ENCODE peak calls at places on chromosomes 3 and 15, in seven cellular contexts. One of them, this sample, is unnamed.

GRCh38 chr3:193040836-193041672 is 123.4 kb upstream of the MB21D2 start:
- DNase-seq in OCI-LY7: peak
- DNase-seq in iPS DF 6.9: no peak
- DNase-seq in mesothelial cell of epicardium: no peak
- DNase-seq in activated gamma-delta T cell treated with Interleukin-2 at 50 U/mL for 16 hours: no peak
- DNase-seq in RCC 7860: peak
- DNase-seq in epithelial cell of esophagus: peak
- DNase-seq in this sample: no peak

GRCh38 chr15:72369964-72370363 is 5.8 kb downstream of the HEXA start:
- DNase-seq in OCI-LY7: no peak
- DNase-seq in iPS DF 6.9: no peak
- DNase-seq in RCC 7860: no peak
- DNase-seq in epithelial cell of esophagus: peak
- DNase-seq in mesothelial cell of epicardium: no peak
- DNase-seq in activated gamma-delta T cell treated with Interleukin-2 at 50 U/mL for 16 hours: no peak
- DNase-seq in this sample: no peak

GRCh38 chr3:144556392-144556791 is 584.8 kb downstream of the DIPK2A start:
- DNase-seq in epithelial cell of esophagus: no peak
- DNase-seq in OCI-LY7: no peak
- DNase-seq in RCC 7860: no peak
- DNase-seq in mesothelial cell of epicardium: no peak
- DNase-seq in iPS DF 6.9: no peak
- DNase-seq in activated gamma-delta T cell treated with Interleukin-2 at 50 U/mL for 16 hours: no peak
- DNase-seq in this sample: no peak

GRCh38 chr3:126512026-126512425 is 5.5 kb downstream of the UROC1 start:
- DNase-seq in iPS DF 6.9: no peak
- DNase-seq in mesothelial cell of epicardium: no peak
- DNase-seq in OCI-LY7: no peak
- DNase-seq in activated gamma-delta T cell treated with Interleukin-2 at 50 U/mL for 16 hours: no peak
- DNase-seq in RCC 7860: no peak
- DNase-seq in epithelial cell of esophagus: no peak
- DNase-seq in this sample: peak

GRCh38 chr3:71064288-71064975 is 519.1 kb downstream of the FOXP1 start:
- DNase-seq in RCC 7860: peak
- DNase-seq in epithelial cell of esophagus: peak
- DNase-seq in activated gamma-delta T cell treated with Interleukin-2 at 50 U/mL for 16 hours: peak
- DNase-seq in OCI-LY7: peak
- DNase-seq in iPS DF 6.9: no peak
- DNase-seq in mesothelial cell of epicardium: no peak
- DNase-seq in this sample: peak

GRCh38 chr15:89401636-89402252 is 67.1 kb upstream of the POLG start:
- DNase-seq in activated gamma-delta T cell treated with Interleukin-2 at 50 U/mL for 16 hours: no peak
- DNase-seq in mesothelial cell of epicardium: no peak
- DNase-seq in iPS DF 6.9: no peak
- DNase-seq in epithelial cell of esophagus: peak
- DNase-seq in OCI-LY7: no peak
- DNase-seq in RCC 7860: peak
- DNase-seq in this sample: no peak

GRCh38 chr3:127002195-127003174 is 19.6 kb downstream of the PLXNA1 start:
- DNase-seq in mesothelial cell of epicardium: peak
- DNase-seq in activated gamma-delta T cell treated with Interleukin-2 at 50 U/mL for 16 hours: no peak
- DNase-seq in iPS DF 6.9: peak
- DNase-seq in epithelial cell of esophagus: peak
- DNase-seq in OCI-LY7: peak
- DNase-seq in RCC 7860: peak
- DNase-seq in this sample: peak

GRCh38 chr15:99425666-99426301 is 140.0 kb upstream of the MEF2A start:
- DNase-seq in RCC 7860: no peak
- DNase-seq in OCI-LY7: no peak
- DNase-seq in mesothelial cell of epicardium: no peak
- DNase-seq in epithelial cell of esophagus: peak
- DNase-seq in iPS DF 6.9: no peak
- DNase-seq in activated gamma-delta T cell treated with Interleukin-2 at 50 U/mL for 16 hours: no peak
- DNase-seq in this sample: peak

GRCh38 chr3:86814918-86815655 is 175.9 kb downstream of the VGLL3 start:
- DNase-seq in activated gamma-delta T cell treated with Interleukin-2 at 50 U/mL for 16 hours: no peak
- DNase-seq in OCI-LY7: no peak
- DNase-seq in iPS DF 6.9: no peak
- DNase-seq in RCC 7860: no peak
- DNase-seq in mesothelial cell of epicardium: no peak
- DNase-seq in epithelial cell of esophagus: peak
- DNase-seq in this sample: no peak

GRCh38 chr15:58443291-58443690 is 11.5 kb downstream of the LIPC start:
- DNase-seq in iPS DF 6.9: no peak
- DNase-seq in RCC 7860: no peak
- DNase-seq in OCI-LY7: no peak
- DNase-seq in epithelial cell of esophagus: no peak
- DNase-seq in mesothelial cell of epicardium: no peak
- DNase-seq in activated gamma-delta T cell treated with Interleukin-2 at 50 U/mL for 16 hours: no peak
- DNase-seq in this sample: no peak

GRCh38 chr3:61701019-61701418 is 139.6 kb downstream of the PTPRG start:
- DNase-seq in RCC 7860: no peak
- DNase-seq in activated gamma-delta T cell treated with Interleukin-2 at 50 U/mL for 16 hours: no peak
- DNase-seq in OCI-LY7: no peak
- DNase-seq in epithelial cell of esophagus: peak
- DNase-seq in iPS DF 6.9: no peak
- DNase-seq in mesothelial cell of epicardium: no peak
- DNase-seq in this sample: no peak

GRCh38 chr15:67031321-67031720 is 34.1 kb upstream of the SMAD3 start:
- DNase-seq in mesothelial cell of epicardium: no peak
- DNase-seq in activated gamma-delta T cell treated with Interleukin-2 at 50 U/mL for 16 hours: no peak
- DNase-seq in RCC 7860: no peak
- DNase-seq in OCI-LY7: no peak
- DNase-seq in epithelial cell of esophagus: no peak
- DNase-seq in iPS DF 6.9: no peak
- DNase-seq in this sample: no peak

GRCh38 chr3:32239638-32240550 is 1.4 kb downstream of the CMTM8 start:
- DNase-seq in OCI-LY7: peak
- DNase-seq in epithelial cell of esophagus: peak
- DNase-seq in activated gamma-delta T cell treated with Interleukin-2 at 50 U/mL for 16 hours: peak
- DNase-seq in mesothelial cell of epicardium: no peak
- DNase-seq in RCC 7860: no peak
- DNase-seq in iPS DF 6.9: no peak
- DNase-seq in this sample: no peak

GRCh38 chr15:68733666-68734065 is 87.0 kb downstream of the ANP32A start:
- DNase-seq in epithelial cell of esophagus: no peak
- DNase-seq in RCC 7860: no peak
- DNase-seq in mesothelial cell of epicardium: no peak
- DNase-seq in activated gamma-delta T cell treated with Interleukin-2 at 50 U/mL for 16 hours: no peak
- DNase-seq in iPS DF 6.9: no peak
- DNase-seq in OCI-LY7: no peak
- DNase-seq in this sample: peak